ENCODE peak calls at places on chromosomes 12 and 14, in ten cellular contexts. A, Y, L, R, X, D, U, S, J and M are unnamed samples.
A peak's percentile ranks its signal among the peaks of the same experiment; 100 is the strongest.

GRCh38 chr14:53634793-53635192 is 321.8 kb downstream of the BMP4 start:
- DNase-seq in A (no peak), Y (no peak), L (no peak), R (no peak), X (no peak), D (no peak), U (no peak), S (no peak), J (no peak), M (no peak)

GRCh38 chr12:14216405-14217294 is 148.8 kb upstream of the ATF7IP start:
- DNase-seq in A (peak; percentile 6), Y (no peak), L (no peak), R (peak; percentile 37), X (peak; percentile 9), D (no peak), U (no peak), S (no peak), J (no peak), M (no peak)

GRCh38 chr12:105204916-105205315 is 31.1 kb downstream of the APPL2 start:
- DNase-seq in A (peak; percentile 89), Y (no peak), L (no peak), R (peak; percentile 100), X (no peak), D (peak; percentile 8), U (no peak), S (no peak), J (no peak), M (peak; percentile 49)

GRCh38 chr14:105138551-105139111 is 29.9 kb downstream of the JAG2 start:
- DNase-seq in A (no peak), Y (no peak), L (no peak), R (no peak), X (no peak), D (no peak), U (no peak), S (no peak), J (no peak), M (no peak)

GRCh38 chr12:98587084-98587483 is 6.4 kb upstream of the SLC25A3 start:
- DNase-seq in A (no peak), Y (no peak), L (no peak), R (no peak), X (no peak), D (no peak), U (no peak), S (no peak), J (no peak), M (no peak)

GRCh38 chr14:93054006-93054405 is 61.7 kb downstream of the ITPK1 start:
- DNase-seq in A (no peak), Y (no peak), L (peak; percentile 63), R (no peak), X (no peak), D (no peak), U (no peak), S (no peak), J (no peak), M (no peak)

GRCh38 chr12:101110856-101111255 is 99.2 kb downstream of the SLC5A8 start:
- DNase-seq in A (no peak), Y (no peak), L (no peak), R (no peak), X (no peak), D (no peak), U (no peak), S (no peak), J (no peak), M (no peak)

GRCh38 chr14:68145539-68145938 is 326.0 kb downstream of the RAD51B start:
- DNase-seq in A (no peak), Y (no peak), L (no peak), R (peak; percentile 53), X (no peak), D (no peak), U (no peak), S (no peak), J (no peak), M (no peak)

GRCh38 chr12:107891967-107892366 is 117.5 kb downstream of the ASCL4 start:
- DNase-seq in A (no peak), Y (no peak), L (no peak), R (peak; percentile 52), X (peak; percentile 66), D (no peak), U (no peak), S (no peak), J (peak; percentile 56), M (no peak)

GRCh38 chr12:121072147-121072546 is 33.1 kb upstream of the OASL start:
- DNase-seq in A (no peak), Y (no peak), L (no peak), R (no peak), X (no peak), D (no peak), U (no peak), S (no peak), J (no peak), M (no peak)
- H3K4me3 ChIP-seq in A (no peak overlapping the region), Y (no peak overlapping the region), L (no peak overlapping the region), R (no peak overlapping the region), X (no peak overlapping the region), D (no peak overlapping the region), U (no peak overlapping the region), S (no peak overlapping the region), J (no peak overlapping the region), M (no peak overlapping the region)

GRCh38 chr12:69342407-69342806 is 5.8 kb upstream of the LYZ start:
- DNase-seq in A (no peak), Y (no peak), L (no peak), R (no peak), X (peak; percentile 46), D (no peak), U (no peak), S (no peak), J (no peak), M (no peak)

GRCh38 chr12:69341328-69341727 is 6.9 kb upstream of the LYZ start:
- DNase-seq in A (no peak), Y (no peak), L (no peak), R (no peak), X (peak; percentile 94), D (no peak), U (no peak), S (no peak), J (no peak), M (no peak)

GRCh38 chr12:69338120-69338859 is 9.9 kb upstream of the LYZ start:
- DNase-seq in A (no peak), Y (no peak), L (no peak), R (no peak), X (peak; percentile 78), D (no peak), U (no peak), S (no peak), J (no peak), M (no peak)

GRCh38 chr12:69337325-69337724 is 10.9 kb upstream of the LYZ start:
- DNase-seq in A (no peak), Y (no peak), L (no peak), R (no peak), X (no peak), D (no peak), U (no peak), S (no peak), J (no peak), M (no peak)

GRCh38 chr12:69339999-69340398 is 8.2 kb upstream of the LYZ start:
- DNase-seq in A (no peak), Y (no peak), L (no peak), R (no peak), X (peak; percentile 54), D (no peak), U (no peak), S (no peak), J (no peak), M (no peak)
- H3K4me3 ChIP-seq in A (no peak overlapping the region), Y (no peak overlapping the region), L (no peak overlapping the region), R (no peak overlapping the region), X (no peak overlapping the region), D (no peak overlapping the region), U (no peak overlapping the region), S (no peak overlapping the region), J (no peak overlapping the region), M (no peak overlapping the region)

GRCh38 chr14:100076133-100076532 is 10.9 kb downstream of the EVL start:
- DNase-seq in A (peak; percentile 20), Y (no peak), L (no peak), R (peak; percentile 51), X (peak; percentile 96), D (no peak), U (no peak), S (peak; percentile 17), J (peak; percentile 7), M (no peak)

GRCh38 chr14:100070310-100070709 is 5.1 kb downstream of the EVL start:
- DNase-seq in A (no peak), Y (no peak), L (no peak), R (no peak), X (no peak), D (no peak), U (no peak), S (no peak), J (no peak), M (no peak)

GRCh38 chr14:100071545-100071944 is 6.3 kb downstream of the EVL start:
- DNase-seq in A (no peak), Y (no peak), L (no peak), R (no peak), X (no peak), D (no peak), U (no peak), S (no peak), J (no peak), M (no peak)

GRCh38 chr14:100074431-100075100 is 9.3 kb downstream of the EVL start:
- DNase-seq in A (no peak), Y (no peak), L (no peak), R (no peak), X (no peak), D (no peak), U (no peak), S (no peak), J (no peak), M (no peak)

DNA sequence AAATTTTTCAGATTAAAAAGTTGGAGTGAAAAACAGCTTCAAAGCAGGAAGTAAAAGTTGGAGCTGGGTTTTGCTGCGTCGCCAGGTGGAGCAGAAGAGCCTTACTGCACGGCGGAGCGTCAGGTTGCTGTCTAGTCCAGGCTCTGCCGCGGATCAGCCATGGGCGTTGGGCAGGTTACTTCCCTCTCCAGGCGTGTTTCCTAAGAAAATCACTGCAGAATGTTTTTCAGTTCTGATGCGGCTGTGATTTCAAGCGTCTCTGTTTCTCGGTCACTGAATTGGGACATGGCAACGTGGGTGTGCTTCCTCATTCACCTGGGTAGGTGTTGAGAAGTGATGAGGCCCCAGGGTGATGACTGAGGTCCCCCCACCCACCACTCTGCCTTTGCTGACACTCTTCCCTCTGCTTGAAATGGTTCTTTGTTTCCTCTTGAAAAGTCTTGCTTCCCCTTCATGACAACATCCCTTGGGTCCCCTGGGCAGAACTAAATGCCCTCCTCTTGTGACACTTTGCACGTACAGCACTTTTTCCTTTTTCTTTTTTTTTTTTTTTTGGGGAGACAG is 7.6 kb downstream of the EVL start:
- DNase-seq in A (no peak), Y (no peak), L (peak; percentile 59), R (no peak), X (peak; percentile 84), D (no peak), U (no peak), S (no peak), J (no peak), M (no peak)
- H3K4me3 ChIP-seq in A (no peak overlapping the region), Y (no peak overlapping the region), L (no peak overlapping the region), R (no peak overlapping the region), X (no peak overlapping the region), D (no peak overlapping the region), U (no peak overlapping the region), S (no peak overlapping the region), J (no peak overlapping the region), M (no peak overlapping the region)

DNA sequence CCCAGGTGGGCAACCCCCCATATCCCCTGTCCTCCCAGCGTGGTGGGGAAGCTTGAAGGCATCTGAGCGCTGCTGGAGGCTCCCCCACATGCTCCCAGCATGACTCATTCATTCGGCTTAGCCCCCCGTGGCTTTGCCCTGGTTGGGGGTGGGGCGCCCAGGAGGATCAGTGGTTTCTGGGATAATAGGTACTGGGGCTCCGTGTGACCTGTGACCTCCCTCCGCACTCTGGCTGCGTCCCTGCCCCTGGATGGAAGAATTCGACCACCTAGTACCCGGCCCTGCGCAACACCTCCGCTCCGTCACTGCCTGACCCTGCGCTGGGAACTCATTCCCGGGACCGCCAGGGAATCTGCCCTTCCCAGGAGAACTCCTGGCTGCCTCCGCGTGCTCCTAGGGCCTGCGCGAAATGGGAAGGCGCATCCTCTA is 120.1 kb downstream of the AACS start:
- DNase-seq in A (no peak), Y (no peak), L (no peak), R (no peak), X (no peak), D (no peak), U (peak; percentile 52), S (no peak), J (peak; percentile 83), M (no peak)
- H3K4me3 ChIP-seq in A (no peak overlapping the region), Y (no peak overlapping the region), L (no peak overlapping the region), R (no peak overlapping the region), X (no peak overlapping the region), D (no peak overlapping the region), U (no peak overlapping the region), S (peak overlapping the region; percentile 73), J (peak overlapping the region; percentile 94), M (peak overlapping the region; percentile 54)